ENCODE peak calls at places on chromosomes 3 and 15, in seven cellular contexts. A is HepG2, O is PC-9, D is upper lobe of right lung, V is keratinocyte, Z is A549, M is GM23248. F is an unnamed sample.

GRCh38 chr15:39934415-39935044 is 615 bp downstream of the EIF2AK4 start:
- DNase-seq in A (peak), Z (no peak), O (no peak), V (no peak), M (peak), D (no peak), F (no peak)

GRCh38 chr3:127967296-127967695 is 52.3 kb downstream of the KBTBD12 start:
- DNase-seq in A (no peak), Z (no peak), M (no peak), V (no peak), D (no peak), O (no peak), F (no peak)

GRCh38 chr3:178966299-178967183 is 105.1 kb downstream of the ZMAT3 start:
- DNase-seq in O (peak), D (no peak), Z (no peak), M (peak), V (no peak), A (peak), F (no peak)

GRCh38 chr3:167716920-167717319 is 17.8 kb downstream of the PDCD10 start:
- DNase-seq in V (no peak), Z (no peak), D (no peak), M (no peak), O (no peak), A (peak), F (no peak)

GRCh38 chr3:114496874-114497273 is 203.0 kb downstream of the TIGIT start:
- DNase-seq in A (peak), Z (no peak), D (no peak), M (peak), O (peak), V (no peak), F (no peak)

GRCh38 chr3:9047465-9048346 is 84.4 kb upstream of the RAD18 start:
- DNase-seq in M (no peak), A (no peak), D (no peak), O (no peak), V (no peak), Z (no peak), F (no peak)

GRCh38 chr15:61256231-61256630 is 27.1 kb upstream of the RORA start:
- DNase-seq in V (no peak), M (no peak), O (no peak), D (no peak), A (no peak), Z (no peak), F (no peak)

GRCh38 chr3:49133226-49133951 is 539 bp upstream of the LAMB2 start:
- DNase-seq in D (peak), O (peak), M (peak), A (peak), V (peak), Z (peak), F (peak)

GRCh38 chr3:78116874-78117273 is 1077.0 kb downstream of the ROBO2 start:
- DNase-seq in O (no peak), V (no peak), M (no peak), Z (no peak), A (no peak), D (no peak), F (no peak)

GRCh38 chr3:184368804-184369183 is 7.3 kb downstream of the POLR2H start:
- DNase-seq in A (no peak), V (no peak), M (peak), O (no peak), Z (no peak), D (no peak), F (no peak)

GRCh38 chr15:101237161-101237775 is 14.6 kb downstream of the CHSY1 start:
- DNase-seq in V (no peak), Z (no peak), A (no peak), M (no peak), D (no peak), O (no peak), F (no peak)

GRCh38 chr3:120145498-120146285 is 51.4 kb upstream of the GSK3B start:
- DNase-seq in M (peak), A (no peak), O (peak), D (no peak), V (peak), Z (peak), F (no peak)

GRCh38 chr15:95990833-95991232 is 339.7 kb upstream of the NR2F2 start:
- DNase-seq in M (peak), O (no peak), A (no peak), D (no peak), V (no peak), Z (no peak), F (no peak)

GRCh38 chr15:96122077-96123027 is 208.1 kb upstream of the NR2F2 start:
- DNase-seq in A (peak), M (peak), D (no peak), Z (no peak), O (peak), V (no peak), F (no peak)

GRCh38 chr15:88512606-88513005 is 33.9 kb downstream of the DET1 start:
- DNase-seq in O (no peak), Z (no peak), D (no peak), V (no peak), M (peak), A (no peak), F (no peak)

DNA sequence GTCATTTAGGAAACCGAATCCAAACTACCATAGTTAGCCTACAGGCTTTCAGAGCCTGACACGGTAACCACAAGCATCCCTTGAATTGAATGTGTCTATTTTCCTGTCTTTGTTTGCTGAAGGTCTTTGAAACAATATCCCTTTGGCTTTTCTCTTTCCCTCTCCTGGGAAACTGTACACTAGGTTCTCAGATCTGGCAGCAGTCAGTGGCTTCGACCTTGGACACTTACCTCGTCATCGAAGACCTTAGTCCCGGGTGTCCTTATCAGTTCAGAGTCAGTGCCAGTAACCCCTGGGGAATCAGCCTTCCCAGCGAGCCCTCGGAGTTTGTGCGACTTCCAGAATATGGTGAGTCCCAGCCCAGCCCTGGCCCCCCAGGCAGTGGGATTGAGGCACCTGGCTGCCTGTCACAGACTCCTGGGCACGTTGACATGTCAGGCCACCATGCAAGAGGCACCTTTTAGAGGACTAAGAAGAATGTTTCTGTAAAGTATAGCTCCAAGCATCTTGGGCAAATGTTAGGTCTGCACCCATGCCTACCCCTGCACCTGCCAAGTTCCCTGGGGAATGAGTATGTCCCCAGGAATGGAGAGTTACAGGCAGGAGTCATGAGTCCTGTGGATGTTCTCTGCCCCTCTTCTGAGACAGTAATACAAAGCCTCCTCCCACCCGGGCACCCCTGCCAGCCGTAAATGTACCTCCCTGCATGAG is 30.4 kb upstream of the UMPS start:
- DNase-seq in D (no peak), Z (no peak), M (no peak), A (peak), O (no peak), V (no peak), F (no peak)
- H3K4me3 ChIP-seq in D (no peak), Z (no peak), M (no peak), A (peak), O (no peak), V (no peak), F (no peak)

GRCh38 chr3:143429628-143430514 is 310.3 kb downstream of the CHST2 start:
- DNase-seq in O (no peak), D (no peak), M (no peak), A (no peak), Z (no peak), V (no peak), F (no peak)
- H3K27ac ChIP-seq in O (no peak), D (no peak), M (no peak), A (no peak), Z (no peak), V (no peak), F (no peak)

GRCh38 chr3:10242182-10243065 is 5.8 kb upstream of the TATDN2 start:
- DNase-seq in M (peak), Z (no peak), D (no peak), O (no peak), A (no peak), V (no peak), F (no peak)
- H3K4me3 ChIP-seq in M (no peak), Z (no peak), D (no peak), O (no peak), A (no peak), V (no peak), F (no peak)

DNA sequence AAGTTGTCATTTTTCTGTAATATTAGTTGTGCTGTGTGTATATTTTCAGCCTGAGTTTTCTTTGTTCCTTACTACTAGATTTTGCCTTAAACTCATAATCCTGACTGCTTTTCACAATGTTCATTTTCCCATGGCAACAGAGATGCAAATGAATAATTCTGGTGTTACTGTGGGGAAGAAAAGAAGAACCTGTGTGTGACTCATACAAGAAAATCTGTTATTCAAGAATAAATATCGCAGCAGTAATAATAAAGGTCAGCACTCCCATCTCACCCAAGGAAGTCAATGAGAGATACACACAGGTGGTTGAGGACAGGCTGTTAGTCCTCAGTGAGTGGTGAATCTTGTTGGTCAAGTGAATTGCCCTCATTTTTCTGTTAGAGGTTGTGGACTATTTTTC is 656.6 kb upstream of the NAALADL2 start:
- DNase-seq in A (no peak), O (no peak), D (no peak), Z (no peak), V (no peak), M (peak), F (no peak)
- H3K27ac ChIP-seq in A (no peak), O (no peak), D (no peak), Z (no peak), V (no peak), M (no peak), F (no peak)

GRCh38 chr3:89108154-89108553 is 733 bp downstream of the EPHA3 start:
- DNase-seq in M (no peak), A (no peak), O (no peak), V (no peak), Z (no peak), D (no peak), F (no peak)

GRCh38 chr3:89113344-89113743 is 5.9 kb downstream of the EPHA3 start:
- DNase-seq in D (no peak), M (no peak), A (no peak), O (no peak), Z (no peak), V (no peak), F (no peak)

GRCh38 chr3:89104499-89104898 is 2.9 kb upstream of the EPHA3 start:
- DNase-seq in Z (no peak), D (no peak), A (no peak), O (no peak), M (no peak), V (no peak), F (no peak)

GRCh38 chr3:89107461-89108035 is at the start of gene EPHA3:
- DNase-seq in A (peak), D (peak), Z (peak), V (no peak), O (no peak), M (peak), F (peak)
- H3K4me3 ChIP-seq in A (no peak), D (peak), Z (peak), V (peak), O (peak), M (peak), F (peak)

DNA sequence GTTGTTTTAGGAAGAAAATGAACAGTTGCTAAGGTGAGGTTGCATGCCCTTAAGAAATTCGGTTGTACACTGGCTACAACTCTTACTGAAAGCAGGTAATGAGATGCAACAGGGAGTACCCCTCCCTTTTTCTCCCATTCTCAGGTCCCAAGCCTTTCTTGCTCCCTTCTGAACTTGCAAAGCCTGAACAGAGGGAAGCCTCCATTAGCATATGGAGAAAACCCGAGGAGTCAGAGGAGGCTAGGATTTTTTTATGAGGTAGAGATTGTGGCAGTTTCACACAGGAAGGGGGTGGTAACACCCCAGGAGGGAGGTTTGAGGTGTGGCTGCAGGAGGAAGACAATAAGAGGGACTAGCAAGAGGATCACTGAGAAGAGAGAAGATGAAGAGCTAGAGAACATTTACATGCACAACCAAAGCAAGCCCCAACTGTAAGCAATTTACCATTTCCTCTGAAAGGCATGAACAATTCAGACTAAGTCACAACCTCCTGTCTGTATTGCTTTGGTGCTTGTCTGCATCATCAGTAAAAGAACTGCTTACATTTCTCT is 322.7 kb downstream of the SV2B start:
- DNase-seq in O (no peak), Z (no peak), V (no peak), M (no peak), D (no peak), A (no peak), F (no peak)
- H3K27ac ChIP-seq in O (no peak), Z (no peak), V (no peak), M (no peak), D (no peak), A (no peak), F (no peak)

GRCh38 chr3:194985031-194985578 is 285.9 kb downstream of the XXYLT1 start:
- DNase-seq in D (peak), O (no peak), V (peak), M (peak), Z (no peak), A (peak), F (peak)
- H3K4me3 ChIP-seq in D (peak), O (no peak), V (no peak), M (peak), Z (no peak), A (no peak), F (peak)

GRCh38 chr3:38022887-38023709 is 6.3 kb downstream of the PLCD1 start:
- DNase-seq in D (peak), M (no peak), A (no peak), O (no peak), Z (no peak), V (no peak), F (peak)
- H3K27ac ChIP-seq in D (peak), M (no peak), A (no peak), O (no peak), Z (no peak), V (no peak), F (peak)

DNA sequence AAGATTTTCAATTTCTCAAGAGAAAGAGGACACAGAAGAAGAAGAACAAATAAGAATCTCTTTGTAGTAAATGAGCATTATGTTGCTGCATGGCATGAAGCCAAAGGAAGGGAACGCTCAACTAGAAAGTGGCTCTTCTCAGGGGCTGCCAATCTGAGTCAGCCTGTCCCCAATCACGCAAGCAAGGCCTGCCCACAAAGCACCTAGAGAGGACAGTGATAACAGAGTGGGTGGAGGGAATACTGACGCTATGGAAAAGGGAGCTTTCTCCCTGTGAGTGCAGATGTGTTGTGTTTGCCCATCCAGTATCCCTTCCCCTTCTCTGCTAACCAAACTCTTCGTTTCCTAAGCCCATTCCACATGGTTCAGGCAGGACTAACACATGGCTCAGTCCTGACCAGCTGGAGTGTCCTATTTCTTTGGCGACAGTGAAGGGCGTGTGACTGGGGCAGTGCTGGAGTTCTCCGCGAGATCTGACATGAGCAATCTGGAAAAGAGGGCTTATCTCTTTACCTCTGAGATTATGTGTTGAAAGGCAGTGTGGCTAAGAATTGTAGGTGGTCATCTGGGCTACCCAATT is 14.2 kb downstream of the FBN1 start:
- DNase-seq in Z (no peak), V (no peak), A (no peak), M (peak), O (no peak), D (no peak), F (no peak)
- H3K4me3 ChIP-seq in Z (no peak), V (no peak), A (no peak), M (peak), O (no peak), D (no peak), F (peak)